ENCODE peak calls at places on chromosomes 7 and 10, in four cellular contexts. B is SK-N-SH, O is vagina, X is right cardiac atrium. N is an unnamed sample. For H3K9me3 and H3K4me1, the result is how much of the 10 kb centered on the place peaks cover.

GRCh38 chr10:117168135-117168674 is 29.1 kb upstream of the KCNK18 start:
- DNase-seq in B (peak), X (peak), O (no peak), N (no peak)

GRCh38 chr7:70668606-70669358 is 463.2 kb upstream of the GALNT17 start:
- DNase-seq in B (no peak), X (peak), O (no peak), N (peak)

GRCh38 chr10:32445740-32446615 is at the start of gene CCDC7:
- DNase-seq in X (peak), B (peak), O (no peak), N (peak)

GRCh38 chr10:103967433-103968142 is 648 bp downstream of the SLK start:
- DNase-seq in O (no peak), X (no peak), B (peak), N (no peak)

GRCh38 chr10:44398747-44399477 is 14.0 kb upstream of the CXCL12 start:
- DNase-seq in X (no peak), O (peak), B (no peak), N (no peak)

GRCh38 chr7:32941181-32941995 is 15.9 kb upstream of the FKBP9 start:
- DNase-seq in B (no peak), X (no peak), O (no peak), N (no peak)

GRCh38 chr7:36653011-36653670 is 71.2 kb downstream of the AOAH start:
- DNase-seq in X (no peak), B (no peak), O (no peak), N (no peak)

GRCh38 chr10:22321156-22321711 is 335 bp downstream of the BMI1 start:
- DNase-seq in X (peak), B (peak), O (no peak), N (no peak)

GRCh38 chr7:80496586-80496985 is 15.3 kb downstream of the GNAT3 start:
- DNase-seq in B (no peak), X (no peak), O (no peak), N (no peak)

GRCh38 chr10:7797582-7797981 is 9.6 kb downstream of the ATP5F1C start:
- DNase-seq in B (peak), O (no peak), X (no peak), N (no peak)

GRCh38 chr7:5217851-5218331 is 27.9 kb downstream of the WIPI2 start:
- DNase-seq in X (no peak), B (no peak), O (no peak), N (no peak)

GRCh38 chr7:21611129-21611528 is 68.3 kb downstream of the DNAH11 start:
- DNase-seq in O (no peak), B (no peak), X (no peak), N (no peak)

GRCh38 chr10:48613015-48613414 is 8.1 kb upstream of the ARHGAP22 start:
- DNase-seq in O (no peak), X (no peak), B (no peak), N (no peak)

GRCh38 chr7:53191296-53191695 is 155.9 kb downstream of the POM121L12 start:
- DNase-seq in B (no peak), X (no peak), O (no peak), N (no peak)

GRCh38 chr7:22422831-22423615 is 66.1 kb upstream of the RAPGEF5 start:
- DNase-seq in O (no peak), X (no peak), B (no peak), N (no peak)

GRCh38 chr7:105046414-105046813 is 32.4 kb downstream of the KMT2E start:
- DNase-seq in B (no peak), X (no peak), O (no peak), N (no peak)

GRCh38 chr7:44764665-44765578 is 16.3 kb downstream of the ZMIZ2 start:
- DNase-seq in X (no peak), B (peak), O (no peak), N (peak)

GRCh38 chr7:134188311-134188710 is 61.2 kb downstream of the LRGUK start:
- DNase-seq in O (no peak), B (no peak), X (no peak), N (no peak)

GRCh38 chr7:82740246-82740848 is 296.8 kb upstream of the CACNA2D1 start:
- DNase-seq in X (no peak), O (no peak), B (peak), N (no peak)

GRCh38 chr10:123997486-123998196 is 95.8 kb downstream of the CHST15 start:
- DNase-seq in B (peak), O (peak), X (no peak), N (no peak)

GRCh38 chr10:72692897-72693598 is 1.1 kb downstream of the MCU start:
- DNase-seq in B (no peak), X (no peak), O (no peak), N (no peak)

GRCh38 chr10:27481486-27481885 is 22.6 kb upstream of the RAB18 start:
- DNase-seq in O (no peak), B (no peak), X (no peak), N (no peak)

GRCh38 chr7:134662871-134663205 is 16.2 kb downstream of the BPGM start:
- DNase-seq in B (no peak), X (no peak), O (no peak), N (no peak)

GRCh38 chr7:39336457-39336856 is 229.7 kb upstream of the YAE1 start:
- DNase-seq in B (no peak), X (no peak), O (no peak), N (no peak)

GRCh38 chr7:7564323-7564780 is 2.3 kb upstream of the MIOS start:
- DNase-seq in B (no peak), O (no peak), X (no peak), N (no peak)

GRCh38 chr7:5657901-5658300 is 123.6 kb downstream of the RNF216 start:
- DNase-seq in X (no peak), O (no peak), B (no peak), N (no peak)

GRCh38 chr10:42523098-42523497 is 115.3 kb downstream of the ZNF33B start:
- DNase-seq in B (no peak), O (no peak), X (no peak), N (no peak)
- H3K9me3 ChIP-seq in B (under half), O (half or more), X (under half), N (under half)

GRCh38 chr7:43585521-43585920 is 2.6 kb downstream of the STK17A start:
- DNase-seq in O (no peak), X (no peak), B (no peak), N (no peak)

GRCh38 chr7:43588477-43589132 is 5.7 kb downstream of the STK17A start:
- DNase-seq in B (no peak), X (no peak), O (no peak), N (no peak)

GRCh38 chr7:43589133-43589478 is 6.2 kb downstream of the STK17A start:
- DNase-seq in X (no peak), B (no peak), O (no peak), N (no peak)

GRCh38 chr7:43584200-43584586 is 1.3 kb downstream of the STK17A start:
- DNase-seq in O (no peak), B (no peak), X (peak), N (peak)

DNA sequence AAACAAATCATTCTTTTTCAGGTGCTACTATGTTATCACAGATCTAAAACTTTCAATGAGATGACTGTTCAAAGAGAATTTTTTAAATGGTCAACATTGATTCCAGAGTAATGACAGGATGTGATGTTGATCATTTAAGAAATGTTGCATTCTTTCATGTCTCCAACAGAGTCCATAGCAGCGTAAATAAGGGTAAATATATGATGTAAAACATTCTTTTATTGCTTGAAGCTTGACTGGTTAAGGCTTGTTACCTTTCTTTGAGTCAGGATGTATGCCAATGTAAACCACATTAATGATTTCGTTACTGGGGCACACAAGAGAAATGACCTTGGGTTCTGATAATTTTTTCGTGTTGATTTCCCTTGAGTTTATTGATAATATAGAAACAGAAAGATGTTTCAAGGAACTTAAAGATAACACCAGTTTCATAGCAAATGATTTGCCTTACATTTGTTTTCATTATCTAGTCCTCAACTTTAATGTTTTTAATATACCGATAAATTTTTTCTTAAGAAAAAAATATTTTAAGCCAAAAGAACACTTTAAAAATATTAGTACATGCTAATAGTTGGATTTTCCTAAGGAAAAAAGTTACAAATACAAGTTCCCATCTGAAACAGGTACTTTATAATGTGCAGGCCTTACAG is 3.5 kb downstream of the STK17A start:
- DNase-seq in X (no peak), O (no peak), B (no peak), N (no peak)
- H3K4me1 ChIP-seq in X (under half), O (under half), B (under half), N (under half)

DNA sequence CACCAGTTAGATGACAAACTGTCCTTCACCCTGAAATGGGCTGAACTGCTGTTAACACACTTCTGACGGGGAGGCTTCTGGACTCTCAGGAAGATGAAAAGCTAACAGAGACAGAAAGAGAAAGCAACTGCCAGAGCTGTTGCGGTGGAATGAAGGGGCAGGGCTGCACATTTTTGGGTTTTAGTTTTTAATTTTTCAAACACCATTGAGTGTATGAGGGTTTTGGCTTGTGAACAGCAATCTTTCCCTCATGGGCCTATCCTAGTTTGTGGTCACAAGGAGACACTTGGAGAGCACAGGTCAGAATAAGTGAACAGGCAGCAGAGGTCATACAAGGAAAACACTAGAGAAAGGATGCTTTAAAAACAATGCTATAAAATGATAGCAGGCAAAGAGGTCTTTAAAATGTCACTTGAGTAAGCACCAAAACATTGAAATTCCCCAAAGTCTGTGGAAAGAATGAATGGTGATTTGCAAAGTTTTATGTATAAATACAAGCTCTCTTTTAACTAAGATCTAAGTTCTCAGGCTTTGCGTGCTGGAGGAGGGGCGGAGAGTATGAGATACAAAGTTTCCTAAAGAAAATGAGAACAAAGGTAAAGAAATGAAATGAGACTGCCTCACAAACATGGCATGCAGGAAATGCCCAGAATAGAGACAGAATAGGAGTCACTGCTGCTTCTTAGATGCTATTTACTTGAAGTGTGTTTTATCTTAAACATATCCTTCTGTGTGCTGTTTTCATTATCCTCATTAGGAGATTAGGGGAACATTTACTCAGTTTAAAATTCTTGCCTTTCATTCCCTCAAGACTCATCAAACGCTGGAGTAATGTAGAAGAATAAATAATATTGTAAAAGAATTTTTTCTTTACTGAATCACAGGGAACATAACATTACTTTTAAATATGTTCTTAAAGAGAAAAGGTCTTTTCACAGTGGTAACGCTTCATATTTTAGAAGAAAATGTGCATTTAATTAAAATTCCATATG is 101.5 kb upstream of the GLI3 start:
- DNase-seq in X (no peak), O (no peak), B (no peak), N (no peak)
- H3K4me3 ChIP-seq in X (no peak), O (no peak), B (no peak), N (no peak)

DNA sequence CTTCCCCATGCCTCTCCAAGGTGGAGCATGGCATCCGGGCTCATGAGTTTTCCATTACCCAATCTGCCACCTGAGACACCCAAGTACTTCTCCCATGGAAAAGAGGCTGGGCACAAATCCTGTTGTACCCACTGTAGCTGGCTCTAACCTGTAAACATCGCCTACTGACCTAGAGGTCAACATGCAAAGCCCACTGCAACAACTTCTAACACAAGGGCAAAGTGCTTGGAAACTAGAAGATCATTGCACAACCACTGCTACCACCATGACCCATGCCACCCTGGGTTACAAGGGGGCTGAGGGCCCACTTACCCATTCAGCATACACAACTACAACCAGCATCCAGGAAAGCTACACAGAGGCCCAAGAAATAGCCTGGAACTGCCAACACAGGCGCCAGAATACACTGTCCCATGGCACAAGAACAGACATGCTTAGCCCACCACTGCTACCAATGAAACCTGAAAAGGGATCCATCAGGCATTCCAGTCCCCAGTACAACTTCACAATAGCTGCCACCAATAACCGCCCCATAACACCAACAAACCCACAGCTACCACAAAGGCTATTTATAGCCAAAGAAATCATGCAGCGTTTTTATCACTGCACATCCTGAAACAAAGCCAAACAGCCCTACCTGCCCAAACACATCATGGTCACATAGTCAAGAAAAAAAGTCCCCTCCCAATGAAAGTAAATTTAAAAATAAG is 63.4 kb downstream of the RNF32 start:
- DNase-seq in O (no peak), X (no peak), B (no peak), N (no peak)
- H3K9me3 ChIP-seq in O (under half), X (under half), B (under half), N (under half)

GRCh38 chr10:81403451-81403850 is 471.5 kb upstream of the NRG3 start:
- DNase-seq in O (no peak), B (no peak), X (no peak), N (no peak)
- H3K4me1 ChIP-seq in O (under half), B (under half), X (under half), N (under half)

DNA sequence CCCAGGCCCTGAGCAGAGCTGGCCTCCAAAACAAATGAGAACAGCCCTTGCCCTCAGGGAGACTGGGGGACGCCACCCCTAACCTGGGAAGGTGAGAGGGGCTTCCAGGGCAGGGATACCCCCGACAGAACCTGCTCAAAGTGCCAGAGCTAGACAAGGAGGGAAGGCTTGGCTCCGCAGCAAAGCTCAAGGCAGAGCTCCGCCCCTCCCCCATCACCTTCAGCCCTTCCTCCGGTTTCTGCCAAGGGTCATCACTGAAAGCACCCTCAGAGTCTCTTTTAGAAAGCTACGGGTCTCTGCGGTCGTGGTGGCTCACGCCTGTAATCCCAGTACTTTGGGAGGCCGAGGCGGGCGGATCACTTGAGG is 73.4 kb upstream of the CUX1 start:
- DNase-seq in B (no peak), O (no peak), X (no peak), N (no peak)
- H3K4me3 ChIP-seq in B (no peak), O (peak), X (peak), N (peak)

DNA sequence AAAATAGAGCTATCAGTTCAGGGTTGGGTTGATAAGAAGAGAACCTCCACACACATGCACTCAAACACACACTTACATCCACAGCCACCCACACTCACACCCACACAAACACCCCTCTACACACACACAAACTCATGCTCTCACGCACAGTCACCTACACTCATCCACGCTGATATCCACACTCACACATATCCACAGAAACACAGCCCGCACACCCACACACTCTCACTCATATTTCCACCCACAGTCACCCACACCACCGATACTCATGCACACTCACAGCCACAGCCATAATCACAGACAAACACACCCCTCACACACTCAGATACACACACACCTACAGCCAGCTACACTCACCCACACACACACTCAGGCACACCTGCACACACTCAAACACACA is 333.0 kb upstream of the TPK1 start:
- DNase-seq in X (no peak), O (no peak), B (no peak), N (no peak)
- H3K9me3 ChIP-seq in X (under half), O (under half), B (under half), N (under half)

N was measured in gastrocnemius medialis.